ENCODE peak calls at places on chromosomes 3 and 15, in nine cellular contexts. One of them, this sample, is unnamed.

GRCh38 chr3:7630925-7631324 is 770.0 kb downstream of the GRM7 start:
- DNase-seq in AG04450: no peak
- DNase-seq in body of pancreas: peak
- DNase-seq in IMR-90: no peak
- DNase-seq in heart right ventricle: peak
- DNase-seq in lower lobe of right lung: peak
- DNase-seq in fibroblast of lung: peak
- DNase-seq in transverse colon: peak
- DNase-seq in H1: no peak
- DNase-seq in this sample: no peak

GRCh38 chr3:77236118-77236517 is 196.2 kb downstream of the ROBO2 start:
- DNase-seq in AG04450: no peak
- DNase-seq in body of pancreas: no peak
- DNase-seq in IMR-90: no peak
- DNase-seq in heart right ventricle: no peak
- DNase-seq in lower lobe of right lung: no peak
- DNase-seq in fibroblast of lung: no peak
- DNase-seq in transverse colon: no peak
- DNase-seq in H1: no peak
- DNase-seq in this sample: no peak

GRCh38 chr3:47825590-47825989 is 22.7 kb downstream of the DHX30 start:
- DNase-seq in AG04450: no peak
- DNase-seq in body of pancreas: no peak
- DNase-seq in IMR-90: no peak
- DNase-seq in heart right ventricle: no peak
- DNase-seq in lower lobe of right lung: no peak
- DNase-seq in fibroblast of lung: no peak
- DNase-seq in transverse colon: no peak
- DNase-seq in H1: no peak
- DNase-seq in this sample: no peak

GRCh38 chr3:178546079-178546478 is 9.8 kb downstream of the KCNMB2 start:
- DNase-seq in AG04450: no peak
- DNase-seq in body of pancreas: no peak
- DNase-seq in IMR-90: no peak
- DNase-seq in heart right ventricle: no peak
- DNase-seq in lower lobe of right lung: no peak
- DNase-seq in fibroblast of lung: no peak
- DNase-seq in transverse colon: no peak
- DNase-seq in H1: no peak
- DNase-seq in this sample: no peak

GRCh38 chr3:123586131-123586530 is 1.3 kb upstream of the HACD2 start:
- DNase-seq in AG04450: no peak
- DNase-seq in body of pancreas: peak
- DNase-seq in IMR-90: no peak
- DNase-seq in heart right ventricle: no peak
- DNase-seq in lower lobe of right lung: no peak
- DNase-seq in fibroblast of lung: peak
- DNase-seq in transverse colon: peak
- DNase-seq in H1: peak
- DNase-seq in this sample: no peak

GRCh38 chr15:76163429-76164020 is 103.7 kb downstream of the TMEM266 start:
- DNase-seq in AG04450: peak
- DNase-seq in body of pancreas: peak
- DNase-seq in IMR-90: peak
- DNase-seq in heart right ventricle: peak
- DNase-seq in lower lobe of right lung: peak
- DNase-seq in fibroblast of lung: peak
- DNase-seq in transverse colon: peak
- DNase-seq in H1: no peak
- DNase-seq in this sample: no peak

GRCh38 chr15:58332676-58333400 is 99.0 kb upstream of the LIPC start:
- DNase-seq in AG04450: peak
- DNase-seq in body of pancreas: no peak
- DNase-seq in IMR-90: peak
- DNase-seq in heart right ventricle: no peak
- DNase-seq in lower lobe of right lung: no peak
- DNase-seq in fibroblast of lung: peak
- DNase-seq in transverse colon: no peak
- DNase-seq in H1: no peak
- DNase-seq in this sample: no peak

GRCh38 chr3:46986782-46987484 is 7.5 kb downstream of the NBEAL2 start:
- DNase-seq in AG04450: no peak
- DNase-seq in body of pancreas: no peak
- DNase-seq in IMR-90: no peak
- DNase-seq in heart right ventricle: no peak
- DNase-seq in lower lobe of right lung: peak
- DNase-seq in fibroblast of lung: no peak
- DNase-seq in transverse colon: no peak
- DNase-seq in H1: no peak
- DNase-seq in this sample: no peak

GRCh38 chr3:132253262-132253878 is 63.8 kb upstream of the ACP3 start:
- DNase-seq in AG04450: peak
- DNase-seq in body of pancreas: peak
- DNase-seq in IMR-90: peak
- DNase-seq in heart right ventricle: no peak
- DNase-seq in lower lobe of right lung: no peak
- DNase-seq in fibroblast of lung: peak
- DNase-seq in transverse colon: peak
- DNase-seq in H1: no peak
- DNase-seq in this sample: no peak

GRCh38 chr3:52302426-52303185 is 13.5 kb upstream of the DNAH1 start:
- DNase-seq in AG04450: no peak
- DNase-seq in body of pancreas: no peak
- DNase-seq in IMR-90: no peak
- DNase-seq in heart right ventricle: no peak
- DNase-seq in lower lobe of right lung: no peak
- DNase-seq in fibroblast of lung: no peak
- DNase-seq in transverse colon: no peak
- DNase-seq in H1: no peak
- DNase-seq in this sample: no peak

GRCh38 chr3:172617013-172617706 is 93.7 kb downstream of the NCEH1 start:
- DNase-seq in AG04450: no peak
- DNase-seq in body of pancreas: no peak
- DNase-seq in IMR-90: no peak
- DNase-seq in heart right ventricle: no peak
- DNase-seq in lower lobe of right lung: no peak
- DNase-seq in fibroblast of lung: no peak
- DNase-seq in transverse colon: no peak
- DNase-seq in H1: no peak
- DNase-seq in this sample: no peak

GRCh38 chr3:172614340-172615274 is 91.4 kb upstream of the TNFSF10 start:
- DNase-seq in AG04450: no peak
- DNase-seq in body of pancreas: no peak
- DNase-seq in IMR-90: no peak
- DNase-seq in heart right ventricle: peak
- DNase-seq in lower lobe of right lung: no peak
- DNase-seq in fibroblast of lung: no peak
- DNase-seq in transverse colon: no peak
- DNase-seq in H1: no peak
- DNase-seq in this sample: no peak

GRCh38 chr3:172615296-172615695 is 92.1 kb upstream of the TNFSF10 start:
- DNase-seq in AG04450: no peak
- DNase-seq in body of pancreas: no peak
- DNase-seq in IMR-90: no peak
- DNase-seq in heart right ventricle: no peak
- DNase-seq in lower lobe of right lung: no peak
- DNase-seq in fibroblast of lung: no peak
- DNase-seq in transverse colon: no peak
- DNase-seq in H1: no peak
- DNase-seq in this sample: no peak

GRCh38 chr3:172617976-172618375 is 92.9 kb downstream of the NCEH1 start:
- DNase-seq in AG04450: no peak
- DNase-seq in body of pancreas: no peak
- DNase-seq in IMR-90: no peak
- DNase-seq in heart right ventricle: no peak
- DNase-seq in lower lobe of right lung: no peak
- DNase-seq in fibroblast of lung: no peak
- DNase-seq in transverse colon: no peak
- DNase-seq in H1: no peak
- DNase-seq in this sample: no peak

GRCh38 chr3:172616061-172616461 is 92.8 kb upstream of the TNFSF10 start:
- DNase-seq in AG04450: no peak
- DNase-seq in body of pancreas: no peak
- DNase-seq in IMR-90: peak
- DNase-seq in heart right ventricle: no peak
- DNase-seq in lower lobe of right lung: no peak
- DNase-seq in fibroblast of lung: peak
- DNase-seq in transverse colon: no peak
- DNase-seq in H1: no peak
- DNase-seq in this sample: no peak
- H3K4me3 ChIP-seq in AG04450: no peak
- H3K4me3 ChIP-seq in body of pancreas: no peak
- H3K4me3 ChIP-seq in IMR-90: no peak
- H3K4me3 ChIP-seq in heart right ventricle: no peak
- H3K4me3 ChIP-seq in lower lobe of right lung: no peak
- H3K4me3 ChIP-seq in fibroblast of lung: no peak
- H3K4me3 ChIP-seq in transverse colon: no peak
- H3K4me3 ChIP-seq in H1: no peak
- H3K4me3 ChIP-seq in this sample: no peak

GRCh38 chr3:62493116-62493801 is 119.9 kb upstream of the FEZF2 start:
- DNase-seq in AG04450: no peak
- DNase-seq in body of pancreas: no peak
- DNase-seq in IMR-90: no peak
- DNase-seq in heart right ventricle: no peak
- DNase-seq in lower lobe of right lung: no peak
- DNase-seq in fibroblast of lung: peak
- DNase-seq in transverse colon: no peak
- DNase-seq in H1: no peak
- DNase-seq in this sample: no peak
- TF ChIP-seq CTCF in AG04450: peak
- TF ChIP-seq CTCF in body of pancreas: no peak
- TF ChIP-seq CTCF in IMR-90: peak
- TF ChIP-seq CTCF in heart right ventricle: no peak
- TF ChIP-seq CTCF in lower lobe of right lung: no peak
- TF ChIP-seq CTCF in fibroblast of lung: no peak
- TF ChIP-seq CTCF in transverse colon: no peak
- TF ChIP-seq CTCF in H1: peak
- TF ChIP-seq CTCF in this sample: no peak

GRCh38 chr15:99450896-99451358 is 114.9 kb upstream of the MEF2A start:
- DNase-seq in AG04450: no peak
- DNase-seq in body of pancreas: peak
- DNase-seq in IMR-90: no peak
- DNase-seq in heart right ventricle: peak
- DNase-seq in lower lobe of right lung: peak
- DNase-seq in fibroblast of lung: no peak
- DNase-seq in transverse colon: peak
- DNase-seq in H1: no peak
- DNase-seq in this sample: peak

GRCh38 chr15:99452728-99453643 is 112.8 kb upstream of the MEF2A start:
- DNase-seq in AG04450: no peak
- DNase-seq in body of pancreas: peak
- DNase-seq in IMR-90: peak
- DNase-seq in heart right ventricle: peak
- DNase-seq in lower lobe of right lung: peak
- DNase-seq in fibroblast of lung: peak
- DNase-seq in transverse colon: peak
- DNase-seq in H1: no peak
- DNase-seq in this sample: peak

GRCh38 chr15:99452010-99452409 is 113.8 kb upstream of the MEF2A start:
- DNase-seq in AG04450: no peak
- DNase-seq in body of pancreas: no peak
- DNase-seq in IMR-90: no peak
- DNase-seq in heart right ventricle: no peak
- DNase-seq in lower lobe of right lung: no peak
- DNase-seq in fibroblast of lung: no peak
- DNase-seq in transverse colon: no peak
- DNase-seq in H1: no peak
- DNase-seq in this sample: peak

GRCh38 chr15:99449514-99449913 is 116.3 kb upstream of the MEF2A start:
- DNase-seq in AG04450: no peak
- DNase-seq in body of pancreas: no peak
- DNase-seq in IMR-90: peak
- DNase-seq in heart right ventricle: no peak
- DNase-seq in lower lobe of right lung: no peak
- DNase-seq in fibroblast of lung: no peak
- DNase-seq in transverse colon: no peak
- DNase-seq in H1: no peak
- DNase-seq in this sample: no peak

GRCh38 chr15:99451484-99451883 is 114.3 kb upstream of the MEF2A start:
- DNase-seq in AG04450: no peak
- DNase-seq in body of pancreas: no peak
- DNase-seq in IMR-90: no peak
- DNase-seq in heart right ventricle: no peak
- DNase-seq in lower lobe of right lung: no peak
- DNase-seq in fibroblast of lung: no peak
- DNase-seq in transverse colon: no peak
- DNase-seq in H1: no peak
- DNase-seq in this sample: no peak
- H3K27ac ChIP-seq in AG04450: no peak
- H3K27ac ChIP-seq in body of pancreas: peak
- H3K27ac ChIP-seq in IMR-90: no peak
- H3K27ac ChIP-seq in heart right ventricle: peak
- H3K27ac ChIP-seq in lower lobe of right lung: peak
- H3K27ac ChIP-seq in fibroblast of lung: no peak
- H3K27ac ChIP-seq in transverse colon: peak
- H3K27ac ChIP-seq in H1: no peak
- H3K27ac ChIP-seq in this sample: no peak

GRCh38 chr3:146160964-146161724 is at the start of gene PLOD2:
- DNase-seq in AG04450: no peak
- DNase-seq in body of pancreas: peak
- DNase-seq in IMR-90: peak
- DNase-seq in heart right ventricle: peak
- DNase-seq in lower lobe of right lung: peak
- DNase-seq in fibroblast of lung: peak
- DNase-seq in transverse colon: peak
- DNase-seq in H1: peak
- DNase-seq in this sample: peak

GRCh38 chr3:146160233-146160963 is 586 bp downstream of the PLOD2 start:
- DNase-seq in AG04450: no peak
- DNase-seq in body of pancreas: peak
- DNase-seq in IMR-90: peak
- DNase-seq in heart right ventricle: peak
- DNase-seq in lower lobe of right lung: peak
- DNase-seq in fibroblast of lung: peak
- DNase-seq in transverse colon: peak
- DNase-seq in H1: peak
- DNase-seq in this sample: peak

GRCh38 chr3:146159616-146160232 is 1.3 kb downstream of the PLOD2 start:
- DNase-seq in AG04450: no peak
- DNase-seq in body of pancreas: no peak
- DNase-seq in IMR-90: no peak
- DNase-seq in heart right ventricle: no peak
- DNase-seq in lower lobe of right lung: no peak
- DNase-seq in fibroblast of lung: no peak
- DNase-seq in transverse colon: no peak
- DNase-seq in H1: no peak
- DNase-seq in this sample: no peak

GRCh38 chr3:146157325-146158060 is 3.5 kb downstream of the PLOD2 start:
- DNase-seq in AG04450: no peak
- DNase-seq in body of pancreas: no peak
- DNase-seq in IMR-90: no peak
- DNase-seq in heart right ventricle: no peak
- DNase-seq in lower lobe of right lung: no peak
- DNase-seq in fibroblast of lung: no peak
- DNase-seq in transverse colon: no peak
- DNase-seq in H1: no peak
- DNase-seq in this sample: no peak

DNA sequence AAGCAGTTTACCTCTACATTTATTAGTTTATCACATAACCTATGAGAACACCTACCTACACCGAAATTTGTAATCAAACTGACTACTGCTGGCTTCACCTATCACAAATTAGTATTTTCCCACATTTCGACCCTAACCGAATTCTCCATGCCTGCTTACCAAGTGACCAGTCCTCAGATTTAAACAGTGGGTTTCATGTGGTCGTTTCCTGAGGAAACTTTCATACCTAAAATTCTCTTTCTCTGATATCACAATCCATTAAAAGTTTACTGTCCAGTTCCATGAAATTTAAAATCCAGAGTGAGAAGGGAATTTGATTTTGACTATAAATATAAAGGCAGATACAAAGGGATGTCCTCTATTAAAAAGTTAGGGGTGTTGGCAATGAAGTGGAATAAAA is 1.9 kb downstream of the PLOD2 start:
- DNase-seq in AG04450: no peak
- DNase-seq in body of pancreas: no peak
- DNase-seq in IMR-90: no peak
- DNase-seq in heart right ventricle: no peak
- DNase-seq in lower lobe of right lung: no peak
- DNase-seq in fibroblast of lung: no peak
- DNase-seq in transverse colon: no peak
- DNase-seq in H1: no peak
- DNase-seq in this sample: no peak
- H3K4me3 ChIP-seq in AG04450: peak
- H3K4me3 ChIP-seq in body of pancreas: no peak
- H3K4me3 ChIP-seq in IMR-90: peak
- H3K4me3 ChIP-seq in heart right ventricle: no peak
- H3K4me3 ChIP-seq in lower lobe of right lung: peak
- H3K4me3 ChIP-seq in fibroblast of lung: peak
- H3K4me3 ChIP-seq in transverse colon: peak
- H3K4me3 ChIP-seq in H1: no peak
- H3K4me3 ChIP-seq in this sample: peak